ENCODE peak calls at places on chromosome 11, in seven cellular contexts. I is left lung; Q is CD4-positive, CD25-positive, alpha-beta regulatory T cell; U is upper lobe of right lung; X is CD4-positive, alpha-beta memory T cell; R is esophagus squamous epithelium; G is H1. N is an unnamed sample. For H3K4me1, the result is how much of the 10 kb centered on the place peaks cover.

GRCh38 chr11:3880724-3881123 is 25.3 kb downstream of the STIM1 start:
- DNase-seq in U (no peak), Q (no peak), G (no peak), R (no peak), I (no peak), X (no peak), N (no peak)

GRCh38 chr11:33248416-33248957 is 8.7 kb upstream of the HIPK3 start:
- DNase-seq in U (no peak), I (no peak), R (no peak), G (no peak), Q (no peak), X (no peak), N (peak)

GRCh38 chr11:81059356-81059755 is 1618.5 kb upstream of the TENM4 start:
- DNase-seq in X (no peak), U (no peak), R (no peak), Q (no peak), G (no peak), I (no peak), N (no peak)

GRCh38 chr11:8365542-8365941 is 101.9 kb upstream of the LMO1 start:
- DNase-seq in U (peak), Q (no peak), R (no peak), X (no peak), I (peak), G (no peak), N (no peak)

GRCh38 chr11:60155928-60156327 is 27.0 kb downstream of the MS4A6A start:
- DNase-seq in X (no peak), I (no peak), G (no peak), U (no peak), Q (no peak), R (no peak), N (no peak)

GRCh38 chr11:73152861-73153483 is 10.9 kb upstream of the FCHSD2 start:
- DNase-seq in Q (peak), G (no peak), R (no peak), I (no peak), X (peak), U (no peak), N (no peak)

GRCh38 chr11:86365566-86365965 is 9.1 kb upstream of the CCDC81 start:
- DNase-seq in I (no peak), U (no peak), X (no peak), R (no peak), G (no peak), Q (no peak), N (no peak)

GRCh38 chr11:17929171-17929570 is 83.7 kb downstream of the SERGEF start:
- DNase-seq in U (no peak), Q (no peak), R (no peak), X (no peak), I (no peak), G (no peak), N (no peak)

GRCh38 chr11:2122907-2123627 is 16.1 kb downstream of the IGF2 start:
- DNase-seq in U (no peak), R (no peak), Q (no peak), X (no peak), G (no peak), I (peak), N (no peak)

GRCh38 chr11:123597859-123598258 is 56.6 kb downstream of the SCN3B start:
- DNase-seq in R (no peak), G (no peak), I (no peak), U (no peak), X (no peak), Q (no peak), N (no peak)

GRCh38 chr11:29962243-29962642 is 54.6 kb downstream of the KCNA4 start:
- DNase-seq in I (no peak), Q (no peak), X (no peak), U (no peak), R (no peak), G (peak), N (no peak)

GRCh38 chr11:64999478-64999877 is 2.7 kb upstream of the BATF2 start:
- DNase-seq in X (no peak), G (no peak), R (no peak), Q (no peak), U (no peak), I (no peak), N (no peak)

GRCh38 chr11:64998141-64998540 is 1.4 kb upstream of the BATF2 start:
- DNase-seq in Q (no peak), R (no peak), I (no peak), G (no peak), U (no peak), X (no peak), N (no peak)

GRCh38 chr11:64996710-64997380 is at the start of gene BATF2:
- DNase-seq in U (peak), Q (no peak), I (peak), X (no peak), R (no peak), G (peak), N (peak)

GRCh38 chr11:64996327-64996709 is 453 bp downstream of the BATF2 start:
- DNase-seq in Q (no peak), I (no peak), R (no peak), X (no peak), U (no peak), G (no peak), N (no peak)

GRCh38 chr11:64998690-64999431 is 2.1 kb upstream of the BATF2 start:
- DNase-seq in I (no peak), U (no peak), G (no peak), X (no peak), R (no peak), Q (no peak), N (no peak)
- H3K27ac ChIP-seq in I (no peak), U (no peak), G (no peak), X (peak), R (no peak), Q (no peak), N (no peak)

GRCh38 chr11:31816467-31817053 is 5.4 kb upstream of the PAX6 start:
- DNase-seq in U (no peak), G (no peak), R (no peak), X (no peak), I (peak), Q (no peak), N (no peak)
- H3K4me3 ChIP-seq in U (no peak), G (peak), R (peak), X (no peak), I (no peak), Q (no peak), N (no peak)

DNA sequence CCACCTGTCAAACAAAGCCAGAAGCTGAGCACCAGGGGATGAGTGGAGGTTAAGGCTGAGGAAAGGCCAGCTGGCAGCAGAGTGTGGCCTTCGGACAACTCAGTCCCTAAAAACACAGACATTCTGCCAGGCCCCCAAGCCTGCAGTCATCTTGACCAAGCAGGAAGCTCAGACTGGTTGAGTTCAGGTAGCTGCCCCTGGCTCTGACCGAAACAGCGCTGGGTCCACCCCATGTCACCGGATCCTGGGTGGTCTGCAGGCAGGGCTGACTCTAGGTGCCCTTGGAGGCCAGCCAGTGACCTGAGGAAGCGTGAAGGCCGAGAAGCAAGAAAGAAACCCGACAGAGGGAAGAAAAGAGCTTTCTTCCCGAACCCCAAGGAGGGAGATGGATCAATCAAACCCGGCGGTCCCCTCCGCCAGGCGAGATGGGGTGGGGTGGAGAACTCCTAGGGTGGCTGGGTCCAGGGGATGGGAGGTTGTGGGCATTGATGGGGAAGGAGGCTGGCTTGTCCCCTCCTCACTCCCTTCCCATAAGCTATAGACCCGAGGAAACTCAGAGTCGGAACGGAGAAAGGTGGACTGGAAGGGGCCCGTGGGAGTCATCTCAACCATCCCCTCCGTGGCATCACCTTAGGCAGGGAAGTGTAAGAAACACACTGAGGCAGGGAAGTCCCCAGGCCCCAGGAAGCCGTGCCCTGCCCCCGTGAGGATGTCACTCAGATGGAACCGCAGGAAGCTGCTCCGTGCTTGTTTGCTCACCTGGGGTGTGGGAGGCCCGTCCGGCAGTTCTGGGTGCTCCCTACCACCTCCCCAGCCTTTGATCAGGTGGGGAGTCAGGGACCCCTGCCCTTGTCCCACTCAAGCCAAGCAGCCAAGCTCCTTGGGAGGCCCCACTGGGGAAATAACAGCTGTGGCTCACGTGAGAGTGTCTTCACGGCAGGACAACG is 11.7 kb downstream of the CXCR5 start:
- DNase-seq in R (no peak), G (no peak), I (peak), U (no peak), Q (peak), X (peak), N (no peak)
- H3K4me1 ChIP-seq in R (half or more), G (under half), I (under half), U (under half), Q (half or more), X (half or more), N (under half)

DNA sequence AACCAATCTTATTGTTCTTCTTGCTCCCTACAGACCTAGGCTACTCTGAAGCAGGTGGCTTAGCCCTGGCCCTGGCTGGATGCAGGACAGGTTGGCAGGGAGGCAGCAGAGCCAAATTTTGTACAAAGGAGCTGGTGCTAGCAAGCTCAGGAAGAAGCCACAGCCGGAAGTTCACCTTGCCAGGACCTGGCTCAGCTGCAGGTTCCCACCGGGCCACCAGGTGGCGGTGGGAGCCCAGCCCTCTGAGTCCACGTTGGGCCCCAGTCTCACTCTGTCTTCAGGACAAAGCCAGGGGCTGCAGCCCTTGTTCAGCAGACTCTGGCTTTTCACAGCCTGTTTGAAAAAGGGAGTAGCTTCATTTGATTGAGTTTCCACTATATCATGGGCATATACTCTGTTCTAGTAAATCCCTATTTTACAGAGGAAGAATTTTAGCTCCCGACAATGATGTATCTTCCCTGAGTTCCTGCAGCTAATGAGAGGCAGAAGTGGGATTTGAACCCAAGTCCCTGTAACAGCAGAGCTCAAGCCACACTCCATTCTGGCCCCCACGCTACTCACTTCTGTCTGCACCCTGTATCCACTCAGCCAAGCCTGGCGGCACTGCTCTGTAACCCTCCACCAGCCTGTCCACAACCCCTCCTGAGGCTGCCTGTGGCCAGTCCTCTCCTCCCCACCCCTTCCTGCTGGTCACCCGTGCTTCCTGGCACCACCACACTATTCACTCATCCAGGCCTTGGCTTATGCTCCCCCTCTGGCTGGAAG is 3.3 kb downstream of the TKFC start:
- DNase-seq in G (peak), I (peak), U (peak), X (peak), Q (peak), R (peak), N (peak)
- H3K27ac ChIP-seq in G (peak), I (no peak), U (peak), X (peak), Q (peak), R (peak), N (no peak)

GRCh38 chr11:75421902-75422247 is 11.1 kb downstream of the KLHL35 start:
- DNase-seq in U (no peak), G (no peak), R (no peak), X (no peak), I (no peak), Q (no peak), N (no peak)

GRCh38 chr11:75423721-75424120 is 9.3 kb downstream of the KLHL35 start:
- DNase-seq in R (no peak), X (no peak), I (no peak), Q (no peak), U (no peak), G (no peak), N (no peak)

GRCh38 chr11:75422248-75423231 is 10.5 kb downstream of the KLHL35 start:
- DNase-seq in I (peak), U (peak), R (no peak), G (no peak), X (no peak), Q (no peak), N (no peak)

GRCh38 chr11:75421035-75421602 is 11.9 kb downstream of the KLHL35 start:
- DNase-seq in R (no peak), G (no peak), I (no peak), U (no peak), X (no peak), Q (no peak), N (no peak)

GRCh38 chr11:75420224-75421034 is 12.6 kb downstream of the KLHL35 start:
- DNase-seq in U (no peak), I (no peak), Q (no peak), R (no peak), G (no peak), X (no peak), N (no peak)
- H3K4me3 ChIP-seq in U (no peak), I (no peak), Q (no peak), R (no peak), G (no peak), X (no peak), N (no peak)

GRCh38 chr11:96318399-96318798 is 24.6 kb downstream of the MAML2 start:
- DNase-seq in I (no peak), R (no peak), U (no peak), X (no peak), G (no peak), Q (no peak), N (no peak)
- H3K4me1 ChIP-seq in I (half or more), R (half or more), U (half or more), X (half or more), G (under half), Q (under half), N (under half)

GRCh38 chr11:47466201-47466600 is 17.3 kb upstream of the RAPSN start:
- DNase-seq in X (no peak), Q (no peak), I (no peak), U (no peak), R (no peak), G (no peak), N (peak)
- H3K27ac ChIP-seq in X (no peak), Q (no peak), I (peak), U (peak), R (peak), G (no peak), N (no peak)

GRCh38 chr11:126407101-126407521 is 51.6 kb downstream of the ST3GAL4 start:
- DNase-seq in Q (no peak), G (no peak), X (no peak), I (no peak), R (no peak), U (no peak), N (no peak)
- H3K4me3 ChIP-seq in Q (no peak), G (no peak), X (no peak), I (no peak), R (peak), U (no peak), N (no peak)

GRCh38 chr11:47183031-47183856 is 3.0 kb downstream of the PACSIN3 start:
- DNase-seq in X (no peak), R (no peak), I (peak), G (no peak), Q (no peak), U (no peak), N (no peak)
- H3K4me1 ChIP-seq in X (under half), R (half or more), I (under half), G (under half), Q (under half), U (under half), N (under half)